ENCODE peak calls at places on chromosomes 7 and 10, in six cellular contexts. A, R, V, O, N and J are unnamed samples.

GRCh38 chr7:79761876-79762429 is 308.5 kb upstream of the MAGI2 start:
- DNase-seq in A (no peak), R (no peak), V (peak; percentile 10), O (no peak), N (no peak), J (no peak)

GRCh38 chr7:33669251-33669670 is 236.1 kb upstream of the BMPER start:
- DNase-seq in A (peak; percentile 41), R (no peak), V (peak; percentile 93), O (peak; percentile 70), N (no peak), J (no peak)

GRCh38 chr7:98946389-98946788 is 68.1 kb downstream of the TRRAP start:
- DNase-seq in A (no peak), R (no peak), V (no peak), O (no peak), N (no peak), J (no peak)

GRCh38 chr7:35784332-35784731 is 16.5 kb upstream of the SEPTIN7 start:
- DNase-seq in A (no peak), R (no peak), V (no peak), O (no peak), N (no peak), J (no peak)

GRCh38 chr10:7819126-7819470 is 793 bp downstream of the TAF3 start:
- DNase-seq in A (peak; percentile 44), R (no peak), V (peak; percentile 59), O (peak; percentile 51), N (peak; percentile 13), J (peak; percentile 51)

GRCh38 chr10:48564466-48565150 is 40.3 kb downstream of the ARHGAP22 start:
- DNase-seq in A (no peak), R (no peak), V (no peak), O (no peak), N (no peak), J (no peak)

GRCh38 chr7:1954366-1955004 is 278.3 kb downstream of the MAD1L1 start:
- DNase-seq in A (no peak), R (no peak), V (no peak), O (no peak), N (no peak), J (peak; percentile 9)

GRCh38 chr7:116045532-116045931 is 15.0 kb upstream of the TFEC start:
- DNase-seq in A (no peak), R (no peak), V (no peak), O (no peak), N (no peak), J (no peak)

GRCh38 chr10:93701903-93702277 is 502 bp downstream of the FRA10AC1 start:
- DNase-seq in A (peak; percentile 12), R (no peak), V (no peak), O (peak; percentile 7), N (no peak), J (peak; percentile 6)

GRCh38 chr7:100584677-100585510 is 1.0 kb downstream of the LRCH4 start:
- DNase-seq in A (peak; percentile 35), R (no peak), V (peak; percentile 68), O (peak; percentile 35), N (peak; percentile 64), J (peak; percentile 66)

GRCh38 chr7:46387646-46388045 is 466.6 kb upstream of the IGFBP3 start:
- DNase-seq in A (no peak), R (no peak), V (peak; percentile 4), O (no peak), N (no peak), J (no peak)

GRCh38 chr7:36967387-36967786 is 243.1 kb upstream of the AOAH start:
- DNase-seq in A (peak; percentile 69), R (peak; percentile 47), V (peak; percentile 72), O (peak; percentile 79), N (peak; percentile 65), J (peak; percentile 48)

GRCh38 chr7:127665922-127666321 is 13.9 kb downstream of the SND1 start:
- DNase-seq in A (no peak), R (peak; percentile 73), V (no peak), O (no peak), N (peak; percentile 32), J (no peak)

GRCh38 chr7:28706607-28707006 is 251.5 kb downstream of the TRIL start:
- DNase-seq in A (no peak), R (no peak), V (no peak), O (no peak), N (no peak), J (no peak)

GRCh38 chr7:25456467-25457171 is 228.3 kb upstream of the NPVF start:
- DNase-seq in A (no peak), R (no peak), V (no peak), O (no peak), N (peak; percentile 13), J (no peak)

GRCh38 chr7:12951397-12951801 is 264.0 kb downstream of the ARL4A start:
- DNase-seq in A (peak; percentile 61), R (no peak), V (peak; percentile 83), O (no peak), N (no peak), J (no peak)

GRCh38 chr7:131522325-131522920 is 34.0 kb downstream of the PODXL start:
- DNase-seq in A (no peak), R (no peak), V (peak; percentile 40), O (no peak), N (peak; percentile 10), J (no peak)

GRCh38 chr7:148650232-148650858 is 48.4 kb upstream of the CUL1 start:
- DNase-seq in A (no peak), R (no peak), V (no peak), O (no peak), N (no peak), J (no peak)

DNA sequence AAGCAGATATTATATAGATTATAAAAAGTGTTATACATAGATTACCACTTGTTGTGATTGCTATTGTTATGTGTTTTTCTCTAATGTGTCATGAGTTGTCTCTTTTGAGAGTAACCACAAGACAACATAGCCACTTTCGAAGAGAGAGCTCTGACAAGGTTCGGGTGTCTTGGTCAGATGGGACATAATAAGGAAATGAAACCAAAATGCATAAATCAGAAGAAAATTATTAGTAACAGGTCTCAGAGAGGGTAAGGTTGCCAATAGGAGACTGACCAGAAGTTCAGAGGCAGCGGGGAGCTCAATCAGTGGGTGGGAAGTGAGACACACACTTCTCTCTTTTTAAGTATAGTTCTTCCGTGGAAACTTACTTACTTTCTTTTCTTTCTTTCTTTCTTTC is 639.2 kb upstream of the POT1 start:
- DNase-seq in A (no peak), R (no peak), V (no peak), O (no peak), N (no peak), J (no peak)
- TF ChIP-seq JUN in A (no peak), R (no peak), V (no peak), O (no peak), N (no peak), J (no peak)

GRCh38 chr10:99742701-99743100 is 10.7 kb downstream of the CUTC start:
- DNase-seq in A (no peak), R (no peak), V (no peak), O (no peak), N (no peak), J (no peak)
- TF ChIP-seq JUN in A (no peak), R (no peak), V (no peak), O (no peak), N (no peak), J (no peak)

DNA sequence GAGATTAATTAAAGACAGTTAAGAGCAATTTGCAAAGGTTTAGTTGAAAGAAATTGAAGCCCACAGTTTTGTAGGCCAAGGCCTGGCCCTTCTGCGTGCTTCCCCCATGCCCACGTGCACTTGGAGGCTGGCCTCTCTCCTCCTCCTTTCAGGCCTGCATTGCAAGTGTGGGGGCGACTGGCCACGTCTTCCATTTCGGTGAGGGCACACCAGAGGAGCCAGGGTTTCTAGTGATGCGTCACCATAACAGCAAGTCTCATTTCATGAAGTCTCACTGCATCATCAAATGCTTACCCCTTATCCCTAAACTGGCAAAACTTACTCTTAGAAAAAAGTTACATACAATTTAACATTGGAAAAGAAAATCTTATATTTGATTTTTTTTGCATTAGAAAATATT is 141.2 kb downstream of the NRF1 start:
- DNase-seq in A (no peak), R (no peak), V (no peak), O (no peak), N (no peak), J (no peak)
- TF ChIP-seq JUN in A (no peak), R (no peak), V (no peak), O (no peak), N (no peak), J (no peak)

GRCh38 chr10:106567629-106568028 is 596.9 kb downstream of the SORCS1 start:
- DNase-seq in A (no peak), R (no peak), V (no peak), O (no peak), N (no peak), J (no peak)

GRCh38 chr10:106566871-106567270 is 597.6 kb downstream of the SORCS1 start:
- DNase-seq in A (no peak), R (no peak), V (no peak), O (no peak), N (no peak), J (no peak)

GRCh38 chr10:106576534-106576933 is 588.0 kb downstream of the SORCS1 start:
- DNase-seq in A (no peak), R (no peak), V (no peak), O (no peak), N (no peak), J (no peak)

GRCh38 chr10:106573106-106573505 is 591.4 kb downstream of the SORCS1 start:
- DNase-seq in A (no peak), R (no peak), V (no peak), O (no peak), N (no peak), J (no peak)

DNA sequence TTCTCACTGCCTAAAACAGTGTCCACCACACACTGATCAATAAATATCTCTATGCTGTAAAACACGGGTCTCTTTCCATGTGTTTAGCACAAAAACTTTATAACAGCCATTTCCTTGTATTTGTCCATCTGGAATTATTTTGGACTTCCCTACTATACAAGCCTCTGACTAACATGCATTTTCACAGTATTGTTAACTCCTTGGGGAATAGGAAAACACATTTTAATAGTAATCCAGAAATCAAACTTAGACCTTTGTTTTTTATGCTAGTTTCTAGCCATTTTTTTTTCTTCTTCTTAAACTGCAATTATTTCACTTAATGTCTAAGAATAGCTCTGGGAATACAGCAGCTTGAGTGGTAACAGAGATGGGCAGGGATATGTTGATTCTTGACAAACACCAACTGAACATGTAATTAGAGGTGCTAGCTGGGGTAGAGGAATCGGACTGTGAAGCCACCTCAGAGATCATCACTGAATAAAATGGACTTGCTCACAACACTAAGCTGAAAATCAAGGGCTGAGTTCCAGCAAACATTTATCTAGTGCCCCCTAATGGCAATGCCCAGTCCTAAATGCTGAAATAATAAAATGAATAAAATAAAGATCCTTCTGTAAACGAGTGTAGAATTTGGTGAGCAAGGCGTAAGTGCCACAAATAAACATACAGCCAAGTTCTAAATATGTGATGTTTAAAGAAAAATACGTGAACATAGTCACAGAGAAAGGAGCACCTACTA is 593.1 kb downstream of the SORCS1 start:
- DNase-seq in A (peak; percentile 20), R (no peak), V (no peak), O (no peak), N (no peak), J (peak; percentile 4)
- TF ChIP-seq JUN in A (no peak), R (no peak), V (no peak), O (no peak), N (no peak), J (no peak)